ENCODE peak calls at places on chromosome 14, in seven cellular contexts. P, A, K, B, U, S and J are unnamed samples.
A peak's percentile ranks its signal among the peaks of the same experiment; 100 is the strongest.

GRCh38 chr14:29717906-29718305 is 209.7 kb downstream of the PRKD1 start:
- DNase-seq in P (no peak), A (no peak), K (no peak), B (no peak), U (no peak), S (no peak), J (no peak)

GRCh38 chr14:94773017-94773681 is 3.2 kb upstream of the GSC start:
- DNase-seq in P (no peak), A (no peak), K (no peak), B (no peak), U (no peak), S (no peak), J (no peak)

GRCh38 chr14:78758333-78758732 is 588.2 kb downstream of the NRXN3 start:
- DNase-seq in P (no peak), A (no peak), K (no peak), B (no peak), U (no peak), S (no peak), J (no peak)

GRCh38 chr14:77598366-77599050 is 17.9 kb downstream of the SPTLC2 start:
- DNase-seq in P (no peak), A (no peak), K (peak; percentile 37), B (no peak), U (no peak), S (no peak), J (no peak)

GRCh38 chr14:72608391-72609204 is 285.3 kb downstream of the DPF3 start:
- DNase-seq in P (no peak), A (no peak), K (no peak), B (no peak), U (no peak), S (no peak), J (no peak)

GRCh38 chr14:36222952-36223468 is 46.5 kb upstream of the PTCSC3 start:
- DNase-seq in P (no peak), A (no peak), K (no peak), B (no peak), U (no peak), S (no peak), J (no peak)

GRCh38 chr14:20714593-20715250 is 26.2 kb downstream of the ANG start:
- DNase-seq in P (peak; percentile 59), A (peak; percentile 78), K (peak; percentile 79), B (peak; percentile 84), U (peak; percentile 90), S (peak; percentile 64), J (peak; percentile 82)

GRCh38 chr14:100850841-100851585 is 25.1 kb downstream of the MEG3 start:
- DNase-seq in P (peak; percentile 78), A (peak; percentile 88), K (peak; percentile 92), B (peak; percentile 79), U (peak; percentile 67), S (peak; percentile 54), J (peak; percentile 56)

GRCh38 chr14:103280278-103280917 is 53.6 kb upstream of the EIF5 start:
- DNase-seq in P (no peak), A (no peak), K (no peak), B (no peak), U (no peak), S (no peak), J (no peak)

GRCh38 chr14:37585101-37585479 is 10.0 kb downstream of the FOXA1 start:
- DNase-seq in P (peak; percentile 76), A (no peak), K (peak; percentile 41), B (no peak), U (no peak), S (no peak), J (peak; percentile 82)

GRCh38 chr14:80095623-80096022 is 115.7 kb downstream of the DIO2 start:
- DNase-seq in P (no peak), A (no peak), K (no peak), B (no peak), U (no peak), S (no peak), J (no peak)

GRCh38 chr14:55802986-55803431 is 223.0 kb downstream of the KTN1 start:
- DNase-seq in P (no peak), A (no peak), K (no peak), B (no peak), U (no peak), S (no peak), J (no peak)

GRCh38 chr14:63205850-63206249 is 1.6 kb downstream of the RHOJ start:
- DNase-seq in P (no peak), A (no peak), K (no peak), B (no peak), U (no peak), S (no peak), J (no peak)

GRCh38 chr14:54471641-54472040 is 17.1 kb downstream of the GMFB start:
- DNase-seq in P (no peak), A (no peak), K (no peak), B (no peak), U (no peak), S (no peak), J (no peak)

GRCh38 chr14:76256545-76256944 is 104.8 kb downstream of the GPATCH2L start:
- DNase-seq in P (no peak), A (no peak), K (no peak), B (no peak), U (no peak), S (no peak), J (no peak)

GRCh38 chr14:50082308-50082742 is 34.0 kb downstream of the VCPKMT start:
- DNase-seq in P (no peak), A (no peak), K (no peak), B (no peak), U (no peak), S (no peak), J (no peak)

GRCh38 chr14:95106966-95107365 is 50.4 kb downstream of the DICER1 start:
- DNase-seq in P (no peak), A (no peak), K (no peak), B (no peak), U (no peak), S (no peak), J (no peak)

DNA sequence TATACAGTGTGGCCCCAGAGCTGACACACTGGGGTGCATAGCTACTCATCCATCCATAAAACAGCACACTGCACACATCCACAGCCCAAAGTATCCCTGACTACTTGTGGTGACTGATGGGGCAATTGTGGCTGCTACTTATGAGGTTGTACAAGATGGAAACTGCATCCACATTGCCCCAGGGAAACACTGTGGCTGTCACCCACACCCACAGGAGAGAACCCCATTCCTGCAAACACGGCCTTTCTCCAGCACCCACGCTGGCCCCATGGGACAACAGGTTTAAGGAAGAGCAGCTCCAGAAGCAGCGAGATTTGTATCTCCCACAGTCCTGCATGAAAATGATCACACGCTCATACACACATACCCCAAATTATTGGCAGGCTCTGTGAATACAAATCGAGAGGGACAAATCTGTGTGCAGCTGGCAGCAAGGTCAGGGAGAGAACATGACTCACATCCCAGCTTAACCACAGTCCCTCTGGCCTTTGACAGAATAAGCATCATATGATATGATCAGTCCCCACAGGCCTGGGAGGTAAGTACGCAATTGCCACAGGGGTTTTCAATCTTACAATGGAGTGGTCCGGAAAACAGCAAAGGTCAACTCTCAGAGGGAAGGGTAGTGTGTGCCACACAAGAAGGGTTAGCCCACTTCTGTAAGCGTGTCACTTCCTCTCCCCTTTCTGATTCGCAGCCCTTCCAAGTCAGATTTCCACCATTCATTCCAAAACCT is 61.9 kb downstream of the ESR2 start:
- DNase-seq in P (no peak), A (no peak), K (no peak), B (no peak), U (no peak), S (peak; percentile 81), J (no peak)
- H3K27ac ChIP-seq in P (no peak overlapping the region), A (no peak overlapping the region), K (peak overlapping the region; percentile 20), B (no peak overlapping the region), U (peak overlapping the region; percentile 17), S (peak overlapping the region; percentile 96), J (no peak overlapping the region)

GRCh38 chr14:68268197-68268596 is 448.6 kb downstream of the RAD51B start:
- DNase-seq in P (no peak), A (no peak), K (no peak), B (no peak), U (no peak), S (no peak), J (no peak)
- H3K4me1 ChIP-seq in P (no peaks in the 10 kb centered on the region), A (peaks cover 12% of the 10 kb centered on the region), K (peaks cover 16% of the 10 kb centered on the region), B (peaks cover 22% of the 10 kb centered on the region), U (no peaks in the 10 kb centered on the region), S (peaks cover 7% of the 10 kb centered on the region), J (no peaks in the 10 kb centered on the region)

GRCh38 chr14:96272777-96273471 is 16.9 kb downstream of the BDKRB1 start:
- DNase-seq in P (no peak), A (no peak), K (no peak), B (no peak), U (no peak), S (no peak), J (no peak)

GRCh38 chr14:96271421-96271762 is 15.4 kb downstream of the BDKRB1 start:
- DNase-seq in P (no peak), A (no peak), K (no peak), B (no peak), U (no peak), S (no peak), J (no peak)

GRCh38 chr14:96273629-96274028 is 17.6 kb downstream of the BDKRB1 start:
- DNase-seq in P (no peak), A (no peak), K (no peak), B (no peak), U (no peak), S (no peak), J (no peak)

GRCh38 chr14:96275182-96276112 is 19.4 kb downstream of the BDKRB1 start:
- DNase-seq in P (peak; percentile 72), A (peak; percentile 85), K (peak; percentile 75), B (peak; percentile 68), U (peak; percentile 68), S (peak; percentile 24), J (peak; percentile 53)

DNA sequence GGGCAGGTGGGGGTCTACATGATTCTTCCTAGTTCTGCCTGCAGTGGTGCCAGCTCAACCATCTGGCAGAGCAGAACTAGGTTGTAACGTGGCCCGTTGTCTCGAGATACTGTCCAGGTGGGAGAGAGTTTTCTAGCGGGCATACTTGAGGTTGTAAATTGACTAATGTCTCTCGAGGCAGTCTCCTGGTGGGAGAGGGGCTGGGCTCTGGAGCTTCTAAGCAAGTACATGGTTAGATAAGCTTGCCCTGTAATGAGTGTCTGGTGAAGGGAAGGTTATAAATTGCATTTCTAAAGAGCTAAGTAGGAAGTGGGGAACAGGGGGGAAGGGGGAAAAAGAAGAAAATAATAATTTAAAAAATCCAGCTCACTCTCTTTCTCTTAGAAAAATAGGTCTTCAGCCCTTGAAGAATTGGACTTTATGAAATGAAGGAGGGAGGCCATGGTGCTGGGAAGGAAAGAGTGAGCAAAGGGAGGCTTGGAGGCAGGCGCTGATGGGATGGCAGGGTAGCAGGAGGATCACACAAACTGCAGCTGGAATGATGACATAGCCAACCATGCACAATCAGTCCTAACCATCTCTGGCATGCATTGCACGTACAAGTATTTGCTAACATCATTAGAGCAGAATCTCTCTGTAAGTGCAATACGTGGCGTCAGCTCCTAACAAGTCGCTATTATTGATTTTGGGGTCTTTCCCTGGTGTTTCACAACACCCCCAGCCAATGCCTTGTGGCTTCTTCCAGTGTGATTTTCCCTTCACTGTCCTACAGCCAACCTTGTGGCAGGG is 18.3 kb downstream of the BDKRB1 start:
- DNase-seq in P (no peak), A (no peak), K (no peak), B (peak; percentile 27), U (no peak), S (no peak), J (no peak)
- H3K27ac ChIP-seq in P (peak overlapping the region; percentile 34), A (no peak overlapping the region), K (peak overlapping the region; percentile 13), B (no peak overlapping the region), U (no peak overlapping the region), S (no peak overlapping the region), J (no peak overlapping the region)

DNA sequence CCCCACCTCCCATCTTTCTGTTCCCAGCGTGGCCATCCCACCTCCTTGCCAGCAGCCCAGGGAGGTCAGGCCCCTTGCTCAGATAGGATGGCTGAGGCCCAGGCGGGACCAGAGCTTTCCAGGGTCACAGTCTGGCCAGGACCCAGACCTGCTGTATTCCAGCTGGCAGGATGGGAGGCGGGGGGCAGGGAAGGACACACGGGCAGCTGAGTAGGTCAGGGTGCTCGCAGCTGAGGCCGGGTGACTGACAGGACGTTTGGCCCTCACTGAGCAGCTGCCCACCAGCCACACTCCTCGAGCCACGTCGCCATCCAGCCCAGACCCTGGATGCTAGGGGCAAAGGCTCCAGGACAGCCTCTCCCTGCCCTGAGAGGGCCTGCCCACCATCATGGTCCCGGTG is 4.0 kb downstream of the NUDT14 start:
- DNase-seq in P (no peak), A (peak; percentile 80), K (no peak), B (no peak), U (no peak), S (no peak), J (no peak)
- H3K4me1 ChIP-seq in P (no peaks in the 10 kb centered on the region), A (peaks cover 16% of the 10 kb centered on the region), K (peaks cover 6% of the 10 kb centered on the region), B (peaks cover 6% of the 10 kb centered on the region), U (no peaks in the 10 kb centered on the region), S (peaks cover 32% of the 10 kb centered on the region), J (peaks cover 6% of the 10 kb centered on the region)